ENCODE peak calls at places on chromosome 22, in five cellular contexts. Q, L, T, W and P are unnamed samples.
A peak's percentile ranks its signal among the peaks of the same experiment; 100 is the strongest.

GRCh38 chr22:44449683-44450425 is 48.2 kb downstream of the RTL6 start:
- DNase-seq in Q (no peak), L (no peak), T (no peak), W (no peak), P (no peak)

GRCh38 chr22:50600541-50600940 is at the start of gene MAPK8IP2:
- DNase-seq in Q (no peak), L (no peak), T (peak; percentile 55), W (no peak), P (no peak)

GRCh38 chr22:48919851-48920589 is 907.7 kb downstream of the BRD1 start:
- DNase-seq in Q (no peak), L (no peak), T (no peak), W (no peak), P (no peak)

GRCh38 chr22:28054622-28054871 is 135.5 kb upstream of the PITPNB start:
- DNase-seq in Q (no peak), L (no peak), T (no peak), W (no peak), P (no peak)

GRCh38 chr22:28034760-28035401 is 115.8 kb upstream of the PITPNB start:
- DNase-seq in Q (no peak), L (no peak), T (peak; percentile 67), W (no peak), P (no peak)

GRCh38 chr22:37999640-38000272 is 15.4 kb upstream of the SOX10 start:
- DNase-seq in Q (no peak), L (no peak), T (peak; percentile 32), W (no peak), P (no peak)

GRCh38 chr22:39545310-39546063 is 12.9 kb upstream of the RPS19BP1 start:
- DNase-seq in Q (no peak), L (no peak), T (peak; percentile 49), W (no peak), P (no peak)

GRCh38 chr22:27748355-27749168 is 53.0 kb downstream of the MN1 start:
- DNase-seq in Q (no peak), L (no peak), T (no peak), W (no peak), P (no peak)

GRCh38 chr22:44181912-44182590 is 1.3 kb downstream of the PARVG start:
- DNase-seq in Q (no peak), L (no peak), T (no peak), W (no peak), P (no peak)

GRCh38 chr22:48923909-48924475 is 903.7 kb downstream of the BRD1 start:
- DNase-seq in Q (no peak), L (no peak), T (no peak), W (no peak), P (no peak)

GRCh38 chr22:31800065-31800464 is 46.2 kb downstream of the DEPDC5 start:
- DNase-seq in Q (peak; percentile 4), L (no peak), T (no peak), W (no peak), P (no peak)

GRCh38 chr22:26215766-26216165 is 46.5 kb downstream of the SEZ6L start:
- DNase-seq in Q (no peak), L (no peak), T (no peak), W (no peak), P (no peak)

GRCh38 chr22:35231585-35232084 is 25.7 kb upstream of the HMGXB4 start:
- DNase-seq in Q (peak; percentile 78), L (peak; percentile 75), T (peak; percentile 69), W (peak; percentile 68), P (peak; percentile 33)

GRCh38 chr22:35227248-35227647 is 30.0 kb upstream of the HMGXB4 start:
- DNase-seq in Q (no peak), L (no peak), T (no peak), W (no peak), P (no peak)

GRCh38 chr22:35229865-35230264 is 27.4 kb upstream of the HMGXB4 start:
- DNase-seq in Q (no peak), L (no peak), T (peak; percentile 27), W (no peak), P (no peak)

GRCh38 chr22:35230417-35230816 is 26.9 kb upstream of the HMGXB4 start:
- DNase-seq in Q (no peak), L (no peak), T (no peak), W (no peak), P (no peak)

DNA sequence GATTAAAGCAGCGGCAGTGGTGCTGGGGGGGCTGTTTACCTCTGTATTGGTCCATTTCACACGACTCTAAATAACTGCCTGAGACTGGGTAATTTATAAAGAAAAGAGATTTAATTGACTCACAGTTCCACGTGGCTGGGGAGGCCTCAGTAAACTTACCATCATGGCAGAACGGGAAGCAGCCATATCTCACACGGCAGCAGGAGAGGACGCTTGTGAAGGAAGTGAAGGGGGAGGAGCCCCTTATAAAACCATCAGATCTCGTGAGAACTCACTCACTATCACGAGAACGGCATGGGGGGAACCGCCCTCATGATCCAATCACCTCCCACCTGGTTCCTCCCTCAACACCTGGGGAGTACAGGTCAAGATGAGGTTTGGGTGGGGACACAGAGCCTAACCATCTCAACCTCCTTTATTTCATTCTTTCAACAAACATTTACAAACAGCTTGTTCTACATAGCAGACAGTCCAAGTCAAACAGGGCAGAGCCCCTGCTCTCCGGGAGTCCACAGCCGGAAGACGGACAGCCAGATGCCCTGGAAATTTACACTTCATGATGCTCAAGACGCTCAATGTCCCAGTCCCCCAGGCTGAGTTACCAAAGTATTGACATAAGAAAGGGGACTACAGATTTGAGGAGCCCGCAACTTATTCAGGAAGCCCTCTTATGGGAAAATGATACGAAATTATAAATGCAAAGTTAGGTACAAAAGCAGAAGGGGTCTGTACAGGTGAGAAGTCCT is 26.3 kb upstream of the HMGXB4 start:
- DNase-seq in Q (peak; percentile 48), L (peak; percentile 51), T (peak; percentile 37), W (no peak), P (no peak)
- TF ChIP-seq HDAC2 in Q (no peak), L (no peak), T (no peak), W (no peak), P (no peak)

GRCh38 chr22:35630387-35630793 is 13.3 kb upstream of the MB start:
- DNase-seq in Q (peak; percentile 66), L (no peak), T (no peak), W (no peak), P (no peak)
- TF ChIP-seq KDM1A in Q (no peak), L (no peak), T (no peak), W (no peak), P (no peak)

GRCh38 chr22:33882991-33883390 is 37.3 kb downstream of the LARGE1 start:
- DNase-seq in Q (no peak), L (no peak), T (no peak), W (no peak), P (no peak)

GRCh38 chr22:33886696-33887095 is 33.6 kb downstream of the LARGE1 start:
- DNase-seq in Q (no peak), L (no peak), T (no peak), W (no peak), P (no peak)

GRCh38 chr22:33883561-33883960 is 36.7 kb downstream of the LARGE1 start:
- DNase-seq in Q (no peak), L (no peak), T (no peak), W (no peak), P (peak; percentile 40)

GRCh38 chr22:33884829-33885228 is 35.4 kb downstream of the LARGE1 start:
- DNase-seq in Q (no peak), L (no peak), T (no peak), W (no peak), P (no peak)

GRCh38 chr22:33883961-33884808 is 36.1 kb downstream of the LARGE1 start:
- DNase-seq in Q (no peak), L (peak; percentile 15), T (no peak), W (no peak), P (no peak)
- TF ChIP-seq HDAC2 in Q (no peak), L (no peak), T (no peak), W (no peak), P (no peak)

GRCh38 chr22:47121791-47122190 is 359.3 kb downstream of the TBC1D22A start:
- DNase-seq in Q (no peak), L (no peak), T (no peak), W (no peak), P (no peak)
- TF ChIP-seq KDM1A in Q (no peak), L (no peak), T (no peak), W (no peak), P (no peak)